ENCODE peak calls at places on chromosomes 4 and X, in seven cellular contexts. One of them, this sample, is unnamed.

GRCh38 chrX:47191331-47191730 is 2.3 kb upstream of the UBA1 start:
- DNase-seq in hippocampal formation: no peak
- DNase-seq in NCI-H1436 treated with DMSO at 0.1 percent for 48 hours: no peak
- DNase-seq in GM19239: peak
- DNase-seq in AG09319: no peak
- DNase-seq in activated CD8-positive, alpha-beta memory T cell treated with anti-CD3 and anti-CD28 coated beads, Interleukin-2, amount 50 U/mL, for 48 hours: peak
- DNase-seq in stromal cell of bone marrow: no peak
- DNase-seq in this sample: no peak

GRCh38 chr4:127304356-127304755 is 328.4 kb upstream of the INTU start:
- DNase-seq in hippocampal formation: no peak
- DNase-seq in NCI-H1436 treated with DMSO at 0.1 percent for 48 hours: no peak
- DNase-seq in GM19239: no peak
- DNase-seq in AG09319: no peak
- DNase-seq in activated CD8-positive, alpha-beta memory T cell treated with anti-CD3 and anti-CD28 coated beads, Interleukin-2, amount 50 U/mL, for 48 hours: no peak
- DNase-seq in stromal cell of bone marrow: peak
- DNase-seq in this sample: peak

GRCh38 chrX:97843200-97843811 is 959.6 kb downstream of the RPA4 start:
- DNase-seq in hippocampal formation: no peak
- DNase-seq in NCI-H1436 treated with DMSO at 0.1 percent for 48 hours: no peak
- DNase-seq in GM19239: no peak
- DNase-seq in AG09319: no peak
- DNase-seq in activated CD8-positive, alpha-beta memory T cell treated with anti-CD3 and anti-CD28 coated beads, Interleukin-2, amount 50 U/mL, for 48 hours: no peak
- DNase-seq in stromal cell of bone marrow: no peak
- DNase-seq in this sample: no peak

GRCh38 chr4:2059034-2059725 is at the start of gene NAT8L:
- DNase-seq in hippocampal formation: peak
- DNase-seq in NCI-H1436 treated with DMSO at 0.1 percent for 48 hours: peak
- DNase-seq in GM19239: no peak
- DNase-seq in AG09319: no peak
- DNase-seq in activated CD8-positive, alpha-beta memory T cell treated with anti-CD3 and anti-CD28 coated beads, Interleukin-2, amount 50 U/mL, for 48 hours: no peak
- DNase-seq in stromal cell of bone marrow: no peak
- DNase-seq in this sample: no peak

GRCh38 chr4:100981447-100982204 is 365.7 kb downstream of the PPP3CA start:
- DNase-seq in hippocampal formation: no peak
- DNase-seq in NCI-H1436 treated with DMSO at 0.1 percent for 48 hours: no peak
- DNase-seq in GM19239: no peak
- DNase-seq in AG09319: no peak
- DNase-seq in activated CD8-positive, alpha-beta memory T cell treated with anti-CD3 and anti-CD28 coated beads, Interleukin-2, amount 50 U/mL, for 48 hours: no peak
- DNase-seq in stromal cell of bone marrow: peak
- DNase-seq in this sample: peak

GRCh38 chrX:96389314-96390048 is 295.2 kb upstream of the DIAPH2 start:
- DNase-seq in hippocampal formation: no peak
- DNase-seq in NCI-H1436 treated with DMSO at 0.1 percent for 48 hours: no peak
- DNase-seq in GM19239: no peak
- DNase-seq in AG09319: no peak
- DNase-seq in activated CD8-positive, alpha-beta memory T cell treated with anti-CD3 and anti-CD28 coated beads, Interleukin-2, amount 50 U/mL, for 48 hours: no peak
- DNase-seq in stromal cell of bone marrow: no peak
- DNase-seq in this sample: no peak

GRCh38 chrX:111098874-111099273 is 2.9 kb downstream of the PAK3 start:
- DNase-seq in hippocampal formation: peak
- DNase-seq in NCI-H1436 treated with DMSO at 0.1 percent for 48 hours: no peak
- DNase-seq in GM19239: peak
- DNase-seq in AG09319: no peak
- DNase-seq in activated CD8-positive, alpha-beta memory T cell treated with anti-CD3 and anti-CD28 coated beads, Interleukin-2, amount 50 U/mL, for 48 hours: peak
- DNase-seq in stromal cell of bone marrow: no peak
- DNase-seq in this sample: no peak

GRCh38 chrX:26511621-26512363 is 295.8 kb downstream of the MAGEB5 start:
- DNase-seq in hippocampal formation: no peak
- DNase-seq in NCI-H1436 treated with DMSO at 0.1 percent for 48 hours: no peak
- DNase-seq in GM19239: no peak
- DNase-seq in AG09319: no peak
- DNase-seq in activated CD8-positive, alpha-beta memory T cell treated with anti-CD3 and anti-CD28 coated beads, Interleukin-2, amount 50 U/mL, for 48 hours: no peak
- DNase-seq in stromal cell of bone marrow: no peak
- DNase-seq in this sample: no peak

GRCh38 chr4:144575181-144575580 is 70.8 kb upstream of the HHIP start:
- DNase-seq in hippocampal formation: peak
- DNase-seq in NCI-H1436 treated with DMSO at 0.1 percent for 48 hours: no peak
- DNase-seq in GM19239: no peak
- DNase-seq in AG09319: no peak
- DNase-seq in activated CD8-positive, alpha-beta memory T cell treated with anti-CD3 and anti-CD28 coated beads, Interleukin-2, amount 50 U/mL, for 48 hours: no peak
- DNase-seq in stromal cell of bone marrow: peak
- DNase-seq in this sample: no peak

GRCh38 chr4:7819446-7819845 is 120.2 kb downstream of the AFAP1 start:
- DNase-seq in hippocampal formation: no peak
- DNase-seq in NCI-H1436 treated with DMSO at 0.1 percent for 48 hours: no peak
- DNase-seq in GM19239: no peak
- DNase-seq in AG09319: no peak
- DNase-seq in activated CD8-positive, alpha-beta memory T cell treated with anti-CD3 and anti-CD28 coated beads, Interleukin-2, amount 50 U/mL, for 48 hours: no peak
- DNase-seq in stromal cell of bone marrow: no peak
- DNase-seq in this sample: no peak

GRCh38 chrX:78964598-78964997 is 19.4 kb downstream of the P2RY10 start:
- DNase-seq in hippocampal formation: no peak
- DNase-seq in NCI-H1436 treated with DMSO at 0.1 percent for 48 hours: no peak
- DNase-seq in GM19239: no peak
- DNase-seq in AG09319: no peak
- DNase-seq in activated CD8-positive, alpha-beta memory T cell treated with anti-CD3 and anti-CD28 coated beads, Interleukin-2, amount 50 U/mL, for 48 hours: no peak
- DNase-seq in stromal cell of bone marrow: no peak
- DNase-seq in this sample: no peak

GRCh38 chr4:77931452-77932135 is 69.0 kb downstream of the MRPL1 start:
- DNase-seq in hippocampal formation: no peak
- DNase-seq in NCI-H1436 treated with DMSO at 0.1 percent for 48 hours: no peak
- DNase-seq in GM19239: no peak
- DNase-seq in AG09319: no peak
- DNase-seq in activated CD8-positive, alpha-beta memory T cell treated with anti-CD3 and anti-CD28 coated beads, Interleukin-2, amount 50 U/mL, for 48 hours: no peak
- DNase-seq in stromal cell of bone marrow: no peak
- DNase-seq in this sample: peak

GRCh38 chrX:71253253-71254091 is 468 bp downstream of the ZMYM3 start:
- DNase-seq in hippocampal formation: no peak
- DNase-seq in NCI-H1436 treated with DMSO at 0.1 percent for 48 hours: no peak
- DNase-seq in GM19239: no peak
- DNase-seq in AG09319: no peak
- DNase-seq in activated CD8-positive, alpha-beta memory T cell treated with anti-CD3 and anti-CD28 coated beads, Interleukin-2, amount 50 U/mL, for 48 hours: peak
- DNase-seq in stromal cell of bone marrow: no peak
- DNase-seq in this sample: peak

GRCh38 chr4:113020966-113021365 is 28.5 kb upstream of the ANK2 start:
- DNase-seq in hippocampal formation: no peak
- DNase-seq in NCI-H1436 treated with DMSO at 0.1 percent for 48 hours: no peak
- DNase-seq in GM19239: no peak
- DNase-seq in AG09319: no peak
- DNase-seq in activated CD8-positive, alpha-beta memory T cell treated with anti-CD3 and anti-CD28 coated beads, Interleukin-2, amount 50 U/mL, for 48 hours: no peak
- DNase-seq in stromal cell of bone marrow: no peak
- DNase-seq in this sample: no peak

GRCh38 chr4:141637565-141637964 is 1.2 kb downstream of the IL15 start:
- DNase-seq in hippocampal formation: no peak
- DNase-seq in NCI-H1436 treated with DMSO at 0.1 percent for 48 hours: no peak
- DNase-seq in GM19239: no peak
- DNase-seq in AG09319: no peak
- DNase-seq in activated CD8-positive, alpha-beta memory T cell treated with anti-CD3 and anti-CD28 coated beads, Interleukin-2, amount 50 U/mL, for 48 hours: no peak
- DNase-seq in stromal cell of bone marrow: no peak
- DNase-seq in this sample: no peak

GRCh38 chrX:66863721-66864120 is 224.8 kb upstream of the EDA2R start:
- DNase-seq in hippocampal formation: no peak
- DNase-seq in NCI-H1436 treated with DMSO at 0.1 percent for 48 hours: no peak
- DNase-seq in GM19239: no peak
- DNase-seq in AG09319: no peak
- DNase-seq in activated CD8-positive, alpha-beta memory T cell treated with anti-CD3 and anti-CD28 coated beads, Interleukin-2, amount 50 U/mL, for 48 hours: no peak
- DNase-seq in stromal cell of bone marrow: no peak
- DNase-seq in this sample: no peak

GRCh38 chrX:153794897-153795816 is 689 bp downstream of the SSR4 start:
- DNase-seq in hippocampal formation: no peak
- DNase-seq in NCI-H1436 treated with DMSO at 0.1 percent for 48 hours: no peak
- DNase-seq in GM19239: no peak
- DNase-seq in AG09319: no peak
- DNase-seq in activated CD8-positive, alpha-beta memory T cell treated with anti-CD3 and anti-CD28 coated beads, Interleukin-2, amount 50 U/mL, for 48 hours: no peak
- DNase-seq in stromal cell of bone marrow: no peak
- DNase-seq in this sample: no peak

GRCh38 chr4:128521634-128522253 is 234.1 kb upstream of the PGRMC2 start:
- DNase-seq in hippocampal formation: no peak
- DNase-seq in NCI-H1436 treated with DMSO at 0.1 percent for 48 hours: no peak
- DNase-seq in GM19239: no peak
- DNase-seq in AG09319: no peak
- DNase-seq in activated CD8-positive, alpha-beta memory T cell treated with anti-CD3 and anti-CD28 coated beads, Interleukin-2, amount 50 U/mL, for 48 hours: no peak
- DNase-seq in stromal cell of bone marrow: no peak
- DNase-seq in this sample: no peak

GRCh38 chrX:22577181-22577580 is 304.5 kb downstream of the CBLL2 start:
- DNase-seq in hippocampal formation: no peak
- DNase-seq in NCI-H1436 treated with DMSO at 0.1 percent for 48 hours: no peak
- DNase-seq in GM19239: no peak
- DNase-seq in AG09319: peak
- DNase-seq in activated CD8-positive, alpha-beta memory T cell treated with anti-CD3 and anti-CD28 coated beads, Interleukin-2, amount 50 U/mL, for 48 hours: no peak
- DNase-seq in stromal cell of bone marrow: peak
- DNase-seq in this sample: peak

GRCh38 chr4:113825272-113825671 is 63.7 kb upstream of the CAMK2D start:
- DNase-seq in hippocampal formation: no peak
- DNase-seq in NCI-H1436 treated with DMSO at 0.1 percent for 48 hours: no peak
- DNase-seq in GM19239: no peak
- DNase-seq in AG09319: no peak
- DNase-seq in activated CD8-positive, alpha-beta memory T cell treated with anti-CD3 and anti-CD28 coated beads, Interleukin-2, amount 50 U/mL, for 48 hours: no peak
- DNase-seq in stromal cell of bone marrow: no peak
- DNase-seq in this sample: no peak

GRCh38 chr4:47862297-47862696 is 24.4 kb upstream of the CORIN start:
- DNase-seq in hippocampal formation: no peak
- DNase-seq in NCI-H1436 treated with DMSO at 0.1 percent for 48 hours: no peak
- DNase-seq in GM19239: no peak
- DNase-seq in AG09319: no peak
- DNase-seq in activated CD8-positive, alpha-beta memory T cell treated with anti-CD3 and anti-CD28 coated beads, Interleukin-2, amount 50 U/mL, for 48 hours: no peak
- DNase-seq in stromal cell of bone marrow: no peak
- DNase-seq in this sample: no peak

GRCh38 chr4:113584407-113585150 is 177.0 kb downstream of the CAMK2D start:
- DNase-seq in hippocampal formation: no peak
- DNase-seq in NCI-H1436 treated with DMSO at 0.1 percent for 48 hours: no peak
- DNase-seq in GM19239: no peak
- DNase-seq in AG09319: no peak
- DNase-seq in activated CD8-positive, alpha-beta memory T cell treated with anti-CD3 and anti-CD28 coated beads, Interleukin-2, amount 50 U/mL, for 48 hours: no peak
- DNase-seq in stromal cell of bone marrow: peak
- DNase-seq in this sample: peak

GRCh38 chrX:23515028-23515427 is 152.3 kb upstream of the PRDX4 start:
- DNase-seq in hippocampal formation: no peak
- DNase-seq in NCI-H1436 treated with DMSO at 0.1 percent for 48 hours: no peak
- DNase-seq in GM19239: no peak
- DNase-seq in AG09319: no peak
- DNase-seq in activated CD8-positive, alpha-beta memory T cell treated with anti-CD3 and anti-CD28 coated beads, Interleukin-2, amount 50 U/mL, for 48 hours: no peak
- DNase-seq in stromal cell of bone marrow: no peak
- DNase-seq in this sample: no peak

GRCh38 chr4:99648321-99648720 is 9.3 kb downstream of the C4orf54 start:
- DNase-seq in hippocampal formation: no peak
- DNase-seq in NCI-H1436 treated with DMSO at 0.1 percent for 48 hours: no peak
- DNase-seq in GM19239: no peak
- DNase-seq in AG09319: no peak
- DNase-seq in activated CD8-positive, alpha-beta memory T cell treated with anti-CD3 and anti-CD28 coated beads, Interleukin-2, amount 50 U/mL, for 48 hours: no peak
- DNase-seq in stromal cell of bone marrow: no peak
- DNase-seq in this sample: no peak

GRCh38 chrX:71282514-71283408 is 674 bp upstream of the NONO start:
- DNase-seq in hippocampal formation: no peak
- DNase-seq in NCI-H1436 treated with DMSO at 0.1 percent for 48 hours: no peak
- DNase-seq in GM19239: no peak
- DNase-seq in AG09319: no peak
- DNase-seq in activated CD8-positive, alpha-beta memory T cell treated with anti-CD3 and anti-CD28 coated beads, Interleukin-2, amount 50 U/mL, for 48 hours: peak
- DNase-seq in stromal cell of bone marrow: no peak
- DNase-seq in this sample: peak

GRCh38 chr4:107603430-107603829 is 116.6 kb downstream of the PAPSS1 start:
- DNase-seq in hippocampal formation: no peak
- DNase-seq in NCI-H1436 treated with DMSO at 0.1 percent for 48 hours: no peak
- DNase-seq in GM19239: no peak
- DNase-seq in AG09319: no peak
- DNase-seq in activated CD8-positive, alpha-beta memory T cell treated with anti-CD3 and anti-CD28 coated beads, Interleukin-2, amount 50 U/mL, for 48 hours: no peak
- DNase-seq in stromal cell of bone marrow: no peak
- DNase-seq in this sample: peak

GRCh38 chr4:8165374-8165896 is 6.8 kb upstream of the ABLIM2 start:
- DNase-seq in hippocampal formation: no peak
- DNase-seq in NCI-H1436 treated with DMSO at 0.1 percent for 48 hours: no peak
- DNase-seq in GM19239: no peak
- DNase-seq in AG09319: no peak
- DNase-seq in activated CD8-positive, alpha-beta memory T cell treated with anti-CD3 and anti-CD28 coated beads, Interleukin-2, amount 50 U/mL, for 48 hours: no peak
- DNase-seq in stromal cell of bone marrow: peak
- DNase-seq in this sample: no peak

GRCh38 chr4:30968926-30969325 is 248.8 kb downstream of the PCDH7 start:
- DNase-seq in hippocampal formation: no peak
- DNase-seq in NCI-H1436 treated with DMSO at 0.1 percent for 48 hours: no peak
- DNase-seq in GM19239: no peak
- DNase-seq in AG09319: no peak
- DNase-seq in activated CD8-positive, alpha-beta memory T cell treated with anti-CD3 and anti-CD28 coated beads, Interleukin-2, amount 50 U/mL, for 48 hours: no peak
- DNase-seq in stromal cell of bone marrow: no peak
- DNase-seq in this sample: no peak

GRCh38 chr4:165600959-165601674 is 222.3 kb downstream of the CPE start:
- DNase-seq in hippocampal formation: no peak
- DNase-seq in NCI-H1436 treated with DMSO at 0.1 percent for 48 hours: no peak
- DNase-seq in GM19239: no peak
- DNase-seq in AG09319: no peak
- DNase-seq in activated CD8-positive, alpha-beta memory T cell treated with anti-CD3 and anti-CD28 coated beads, Interleukin-2, amount 50 U/mL, for 48 hours: no peak
- DNase-seq in stromal cell of bone marrow: no peak
- DNase-seq in this sample: no peak

GRCh38 chr4:33924801-33925200 is 2319.5 kb downstream of the ARAP2 start:
- DNase-seq in hippocampal formation: no peak
- DNase-seq in NCI-H1436 treated with DMSO at 0.1 percent for 48 hours: no peak
- DNase-seq in GM19239: no peak
- DNase-seq in AG09319: no peak
- DNase-seq in activated CD8-positive, alpha-beta memory T cell treated with anti-CD3 and anti-CD28 coated beads, Interleukin-2, amount 50 U/mL, for 48 hours: no peak
- DNase-seq in stromal cell of bone marrow: no peak
- DNase-seq in this sample: no peak

GRCh38 chr4:114365591-114365990 is 233.0 kb upstream of the UGT8 start:
- DNase-seq in hippocampal formation: no peak
- DNase-seq in NCI-H1436 treated with DMSO at 0.1 percent for 48 hours: no peak
- DNase-seq in GM19239: no peak
- DNase-seq in AG09319: no peak
- DNase-seq in activated CD8-positive, alpha-beta memory T cell treated with anti-CD3 and anti-CD28 coated beads, Interleukin-2, amount 50 U/mL, for 48 hours: no peak
- DNase-seq in stromal cell of bone marrow: no peak
- DNase-seq in this sample: no peak

GRCh38 chrX:134443020-134443419 is 16.9 kb upstream of the HPRT1 start:
- DNase-seq in hippocampal formation: no peak
- DNase-seq in NCI-H1436 treated with DMSO at 0.1 percent for 48 hours: no peak
- DNase-seq in GM19239: no peak
- DNase-seq in AG09319: no peak
- DNase-seq in activated CD8-positive, alpha-beta memory T cell treated with anti-CD3 and anti-CD28 coated beads, Interleukin-2, amount 50 U/mL, for 48 hours: no peak
- DNase-seq in stromal cell of bone marrow: no peak
- DNase-seq in this sample: no peak

GRCh38 chr4:180827610-180828009 is 1415.6 kb upstream of the TENM3 start:
- DNase-seq in hippocampal formation: no peak
- DNase-seq in NCI-H1436 treated with DMSO at 0.1 percent for 48 hours: no peak
- DNase-seq in GM19239: no peak
- DNase-seq in AG09319: no peak
- DNase-seq in activated CD8-positive, alpha-beta memory T cell treated with anti-CD3 and anti-CD28 coated beads, Interleukin-2, amount 50 U/mL, for 48 hours: no peak
- DNase-seq in stromal cell of bone marrow: no peak
- DNase-seq in this sample: no peak

This sample was measured in GM04504.